ENCODE peak calls at places on chromosomes 12 and 14, in ten cellular contexts. One of them, this sample, is unnamed.

GRCh38 chr12:100077367-100077766 is 65.3 kb downstream of the BLTP3B start:
- DNase-seq in AG08396: no peak
- DNase-seq in NCI-H1105: no peak
- DNase-seq in GM12878: no peak
- DNase-seq in M059J: peak; percentile 3
- DNase-seq in amniotic stem cell: no peak
- DNase-seq in heart left ventricle: no peak
- DNase-seq in MM.1S: no peak
- DNase-seq in upper lobe of right lung: no peak
- DNase-seq in AG04449: no peak
- DNase-seq in this sample: no peak

GRCh38 chr14:51395361-51395849 is 155.4 kb downstream of the TMX1 start:
- DNase-seq in NCI-H1105: peak; percentile 86
- DNase-seq in heart left ventricle: peak; percentile 66
- DNase-seq in MM.1S: no peak
- DNase-seq in upper lobe of right lung: no peak
- DNase-seq in M059J: peak; percentile 93
- DNase-seq in GM12878: no peak
- DNase-seq in AG04449: peak; percentile 74
- DNase-seq in amniotic stem cell: peak; percentile 36
- DNase-seq in AG08396: peak; percentile 41
- DNase-seq in this sample: no peak

GRCh38 chr12:53751336-53752191 is at the start of gene CISTR:
- DNase-seq in AG04449: no peak
- DNase-seq in upper lobe of right lung: peak; percentile 78
- DNase-seq in GM12878: no peak
- DNase-seq in amniotic stem cell: no peak
- DNase-seq in MM.1S: peak; percentile 23
- DNase-seq in M059J: no peak
- DNase-seq in NCI-H1105: peak; percentile 31
- DNase-seq in heart left ventricle: peak; percentile 54
- DNase-seq in AG08396: no peak
- DNase-seq in this sample: peak; percentile 52

GRCh38 chr12:96652870-96653269 is 163.5 kb downstream of the CFAP54 start:
- DNase-seq in NCI-H1105: no peak
- DNase-seq in heart left ventricle: no peak
- DNase-seq in upper lobe of right lung: no peak
- DNase-seq in amniotic stem cell: no peak
- DNase-seq in MM.1S: no peak
- DNase-seq in AG08396: no peak
- DNase-seq in M059J: no peak
- DNase-seq in AG04449: no peak
- DNase-seq in GM12878: no peak
- DNase-seq in this sample: no peak

GRCh38 chr12:119397540-119397939 is 63.0 kb downstream of the CCDC60 start:
- DNase-seq in upper lobe of right lung: no peak
- DNase-seq in heart left ventricle: no peak
- DNase-seq in AG04449: no peak
- DNase-seq in amniotic stem cell: no peak
- DNase-seq in NCI-H1105: no peak
- DNase-seq in AG08396: no peak
- DNase-seq in M059J: no peak
- DNase-seq in GM12878: no peak
- DNase-seq in MM.1S: no peak
- DNase-seq in this sample: no peak

GRCh38 chr12:39112064-39112463 is 206.7 kb upstream of the CPNE8 start:
- DNase-seq in AG08396: no peak
- DNase-seq in NCI-H1105: no peak
- DNase-seq in M059J: no peak
- DNase-seq in amniotic stem cell: no peak
- DNase-seq in heart left ventricle: no peak
- DNase-seq in MM.1S: no peak
- DNase-seq in upper lobe of right lung: no peak
- DNase-seq in AG04449: no peak
- DNase-seq in GM12878: no peak
- DNase-seq in this sample: no peak

GRCh38 chr12:15858348-15858747 is 23.8 kb upstream of the STRAP start:
- DNase-seq in heart left ventricle: no peak
- DNase-seq in M059J: no peak
- DNase-seq in AG04449: no peak
- DNase-seq in upper lobe of right lung: no peak
- DNase-seq in MM.1S: no peak
- DNase-seq in amniotic stem cell: no peak
- DNase-seq in NCI-H1105: no peak
- DNase-seq in AG08396: no peak
- DNase-seq in GM12878: no peak
- DNase-seq in this sample: no peak

GRCh38 chr14:55240526-55241178 is 30.6 kb upstream of the FBXO34 start:
- DNase-seq in amniotic stem cell: no peak
- DNase-seq in upper lobe of right lung: no peak
- DNase-seq in AG08396: peak; percentile 32
- DNase-seq in NCI-H1105: no peak
- DNase-seq in heart left ventricle: no peak
- DNase-seq in MM.1S: no peak
- DNase-seq in AG04449: peak; percentile 46
- DNase-seq in GM12878: no peak
- DNase-seq in M059J: no peak
- DNase-seq in this sample: no peak

GRCh38 chr14:70139384-70139783 is 49.4 kb downstream of the SLC8A3 start:
- DNase-seq in upper lobe of right lung: no peak
- DNase-seq in heart left ventricle: no peak
- DNase-seq in amniotic stem cell: no peak
- DNase-seq in MM.1S: no peak
- DNase-seq in GM12878: peak; percentile 7
- DNase-seq in AG08396: no peak
- DNase-seq in AG04449: no peak
- DNase-seq in NCI-H1105: no peak
- DNase-seq in M059J: no peak
- DNase-seq in this sample: no peak

GRCh38 chr12:80838024-80838658 is 99.6 kb downstream of the LIN7A start:
- DNase-seq in heart left ventricle: no peak
- DNase-seq in NCI-H1105: no peak
- DNase-seq in MM.1S: no peak
- DNase-seq in upper lobe of right lung: no peak
- DNase-seq in GM12878: no peak
- DNase-seq in AG08396: no peak
- DNase-seq in AG04449: no peak
- DNase-seq in M059J: no peak
- DNase-seq in amniotic stem cell: no peak
- DNase-seq in this sample: no peak

GRCh38 chr12:56007892-56008471 is 10.9 kb downstream of the SUOX start:
- DNase-seq in M059J: peak; percentile 23
- DNase-seq in heart left ventricle: no peak
- DNase-seq in AG04449: no peak
- DNase-seq in upper lobe of right lung: no peak
- DNase-seq in MM.1S: no peak
- DNase-seq in NCI-H1105: peak; percentile 38
- DNase-seq in GM12878: no peak
- DNase-seq in amniotic stem cell: no peak
- DNase-seq in AG08396: peak; percentile 56
- DNase-seq in this sample: no peak

GRCh38 chr14:102317564-102318248 is 1.8 kb upstream of the ZNF839 start:
- DNase-seq in MM.1S: peak; percentile 72
- DNase-seq in NCI-H1105: no peak
- DNase-seq in AG08396: no peak
- DNase-seq in upper lobe of right lung: no peak
- DNase-seq in M059J: peak; percentile 36
- DNase-seq in heart left ventricle: peak; percentile 81
- DNase-seq in amniotic stem cell: no peak
- DNase-seq in GM12878: no peak
- DNase-seq in AG04449: no peak
- DNase-seq in this sample: peak; percentile 42

GRCh38 chr14:34971381-34971780 is 11.4 kb upstream of the SRP54 start:
- DNase-seq in AG04449: no peak
- DNase-seq in heart left ventricle: no peak
- DNase-seq in AG08396: peak; percentile 21
- DNase-seq in M059J: peak; percentile 65
- DNase-seq in upper lobe of right lung: no peak
- DNase-seq in amniotic stem cell: no peak
- DNase-seq in NCI-H1105: no peak
- DNase-seq in MM.1S: no peak
- DNase-seq in GM12878: no peak
- DNase-seq in this sample: no peak

GRCh38 chr12:79298511-79298910 is 392.3 kb downstream of the PAWR start:
- DNase-seq in upper lobe of right lung: no peak
- DNase-seq in MM.1S: no peak
- DNase-seq in M059J: no peak
- DNase-seq in amniotic stem cell: no peak
- DNase-seq in heart left ventricle: no peak
- DNase-seq in NCI-H1105: peak; percentile 44
- DNase-seq in GM12878: no peak
- DNase-seq in AG08396: no peak
- DNase-seq in AG04449: no peak
- DNase-seq in this sample: no peak

GRCh38 chr14:96481731-96482314 is 20.4 kb upstream of the PAPOLA start:
- DNase-seq in upper lobe of right lung: no peak
- DNase-seq in heart left ventricle: no peak
- DNase-seq in NCI-H1105: no peak
- DNase-seq in AG08396: no peak
- DNase-seq in GM12878: no peak
- DNase-seq in AG04449: no peak
- DNase-seq in MM.1S: no peak
- DNase-seq in M059J: no peak
- DNase-seq in amniotic stem cell: no peak
- DNase-seq in this sample: no peak

GRCh38 chr14:93707475-93707874 is 80.8 kb downstream of the PRIMA1 start:
- DNase-seq in AG08396: no peak
- DNase-seq in GM12878: no peak
- DNase-seq in upper lobe of right lung: no peak
- DNase-seq in MM.1S: no peak
- DNase-seq in heart left ventricle: no peak
- DNase-seq in amniotic stem cell: no peak
- DNase-seq in NCI-H1105: peak; percentile 66
- DNase-seq in AG04449: no peak
- DNase-seq in M059J: no peak
- DNase-seq in this sample: no peak

GRCh38 chr14:63770187-63770807 is 42.4 kb upstream of the SGPP1 start:
- DNase-seq in NCI-H1105: no peak
- DNase-seq in AG08396: peak; percentile 36
- DNase-seq in GM12878: no peak
- DNase-seq in heart left ventricle: peak; percentile 43
- DNase-seq in upper lobe of right lung: no peak
- DNase-seq in amniotic stem cell: peak; percentile 43
- DNase-seq in M059J: peak; percentile 59
- DNase-seq in AG04449: peak; percentile 21
- DNase-seq in MM.1S: peak; percentile 34
- DNase-seq in this sample: no peak

GRCh38 chr12:5807090-5807414 is 138.0 kb downstream of the ANO2 start:
- DNase-seq in M059J: peak; percentile 90
- DNase-seq in AG04449: no peak
- DNase-seq in MM.1S: no peak
- DNase-seq in heart left ventricle: no peak
- DNase-seq in AG08396: no peak
- DNase-seq in GM12878: no peak
- DNase-seq in amniotic stem cell: no peak
- DNase-seq in NCI-H1105: no peak
- DNase-seq in upper lobe of right lung: no peak
- DNase-seq in this sample: no peak

GRCh38 chr14:61326847-61327246 is 5.5 kb downstream of the PRKCH start:
- DNase-seq in upper lobe of right lung: peak; percentile 82
- DNase-seq in GM12878: no peak
- DNase-seq in AG08396: no peak
- DNase-seq in NCI-H1105: peak; percentile 17
- DNase-seq in heart left ventricle: peak; percentile 78
- DNase-seq in MM.1S: no peak
- DNase-seq in amniotic stem cell: no peak
- DNase-seq in AG04449: no peak
- DNase-seq in M059J: peak; percentile 12
- DNase-seq in this sample: no peak

GRCh38 chr14:61965030-61965745 is 203.0 kb downstream of the SNAPC1 start:
- DNase-seq in AG04449: peak; percentile 86
- DNase-seq in MM.1S: no peak
- DNase-seq in M059J: peak; percentile 78
- DNase-seq in GM12878: no peak
- DNase-seq in AG08396: peak; percentile 26
- DNase-seq in heart left ventricle: no peak
- DNase-seq in NCI-H1105: no peak
- DNase-seq in upper lobe of right lung: no peak
- DNase-seq in amniotic stem cell: peak; percentile 57
- DNase-seq in this sample: no peak

GRCh38 chr14:85531141-85531593 is 1.2 kb downstream of the FLRT2 start:
- DNase-seq in MM.1S: no peak
- DNase-seq in GM12878: no peak
- DNase-seq in heart left ventricle: peak; percentile 38
- DNase-seq in NCI-H1105: no peak
- DNase-seq in AG08396: peak; percentile 45
- DNase-seq in amniotic stem cell: no peak
- DNase-seq in AG04449: no peak
- DNase-seq in upper lobe of right lung: peak; percentile 67
- DNase-seq in M059J: no peak
- DNase-seq in this sample: no peak

GRCh38 chr12:100987552-100988277 is 193.1 kb downstream of the ANO4 start:
- DNase-seq in heart left ventricle: no peak
- DNase-seq in GM12878: peak; percentile 83
- DNase-seq in MM.1S: peak; percentile 94
- DNase-seq in amniotic stem cell: no peak
- DNase-seq in AG08396: peak; percentile 70
- DNase-seq in M059J: peak; percentile 86
- DNase-seq in upper lobe of right lung: no peak
- DNase-seq in AG04449: no peak
- DNase-seq in NCI-H1105: no peak
- DNase-seq in this sample: peak; percentile 26

GRCh38 chr12:31585271-31585670 is 5.7 kb downstream of the DENND5B start:
- DNase-seq in GM12878: no peak
- DNase-seq in MM.1S: no peak
- DNase-seq in AG04449: peak; percentile 49
- DNase-seq in NCI-H1105: no peak
- DNase-seq in M059J: peak; percentile 79
- DNase-seq in AG08396: peak; percentile 28
- DNase-seq in upper lobe of right lung: no peak
- DNase-seq in amniotic stem cell: no peak
- DNase-seq in heart left ventricle: no peak
- DNase-seq in this sample: no peak

GRCh38 chr14:105851716-105852377 is 325.5 kb downstream of the TMEM121 start:
- DNase-seq in upper lobe of right lung: no peak
- DNase-seq in amniotic stem cell: no peak
- DNase-seq in AG04449: no peak
- DNase-seq in MM.1S: no peak
- DNase-seq in NCI-H1105: no peak
- DNase-seq in M059J: no peak
- DNase-seq in heart left ventricle: no peak
- DNase-seq in AG08396: no peak
- DNase-seq in GM12878: no peak
- DNase-seq in this sample: no peak

GRCh38 chr14:31568671-31569070 is 7.5 kb downstream of the NUBPL start:
- DNase-seq in NCI-H1105: no peak
- DNase-seq in AG08396: no peak
- DNase-seq in GM12878: no peak
- DNase-seq in MM.1S: no peak
- DNase-seq in amniotic stem cell: no peak
- DNase-seq in M059J: no peak
- DNase-seq in heart left ventricle: no peak
- DNase-seq in AG04449: no peak
- DNase-seq in upper lobe of right lung: no peak
- DNase-seq in this sample: no peak

GRCh38 chr12:62783881-62784280 is 151.1 kb downstream of the PPM1H start:
- DNase-seq in NCI-H1105: no peak
- DNase-seq in MM.1S: no peak
- DNase-seq in GM12878: no peak
- DNase-seq in upper lobe of right lung: no peak
- DNase-seq in AG08396: no peak
- DNase-seq in AG04449: no peak
- DNase-seq in amniotic stem cell: no peak
- DNase-seq in heart left ventricle: no peak
- DNase-seq in M059J: no peak
- DNase-seq in this sample: no peak

GRCh38 chr14:38139926-38140325 is 67.8 kb upstream of the SSTR1 start:
- DNase-seq in MM.1S: no peak
- DNase-seq in AG04449: no peak
- DNase-seq in heart left ventricle: no peak
- DNase-seq in amniotic stem cell: no peak
- DNase-seq in M059J: no peak
- DNase-seq in NCI-H1105: no peak
- DNase-seq in AG08396: no peak
- DNase-seq in GM12878: no peak
- DNase-seq in upper lobe of right lung: no peak
- DNase-seq in this sample: no peak

This sample was measured in NCI-H774.